ENCODE peak calls at places on chromosomes 2 and 18, in seven cellular contexts. H is OCI-LY7; L is mammary epithelial cell; N is naive thymus-derived CD4-positive, alpha-beta T cell; Z is A549; S is cardiac muscle cell; E is GM23338. R is an unnamed sample. For H3K4me1, the result is how much of the 10 kb centered on the place peaks cover.

GRCh38 chr2:15941970-15942710 is 1.8 kb downstream of the MYCN start:
- DNase-seq in H (no peak), L (peak), N (no peak), Z (no peak), S (no peak), E (peak), R (no peak)

GRCh38 chr18:31581498-31582197 is 10.0 kb upstream of the TTR start:
- DNase-seq in H (no peak), L (peak), N (no peak), Z (no peak), S (peak), E (no peak), R (no peak)

GRCh38 chr2:3770724-3771415 is 67.5 kb downstream of the DCDC2C start:
- DNase-seq in H (no peak), L (no peak), N (no peak), Z (no peak), S (no peak), E (no peak), R (no peak)

GRCh38 chr18:4842287-4842686 is 354.8 kb downstream of the AKAIN1 start:
- DNase-seq in H (no peak), L (peak), N (no peak), Z (no peak), S (no peak), E (no peak), R (no peak)

GRCh38 chr18:29147944-29148343 is 971.0 kb upstream of the CDH2 start:
- DNase-seq in H (no peak), L (peak), N (no peak), Z (peak), S (peak), E (peak), R (no peak)

GRCh38 chr18:24535831-24536230 is 75.4 kb downstream of the HRH4 start:
- DNase-seq in H (no peak), L (no peak), N (no peak), Z (no peak), S (no peak), E (no peak), R (peak)

GRCh38 chr18:59303656-59304055 is 14.8 kb downstream of the CPLX4 start:
- DNase-seq in H (no peak), L (no peak), N (no peak), Z (no peak), S (no peak), E (no peak), R (no peak)

GRCh38 chr2:216829533-216829932 is 30.3 kb downstream of the TNP1 start:
- DNase-seq in H (no peak), L (peak), N (no peak), Z (no peak), S (peak), E (no peak), R (peak)

GRCh38 chr2:138897274-138897673 is 117.1 kb upstream of the NXPH2 start:
- DNase-seq in H (no peak), L (no peak), N (no peak), Z (no peak), S (no peak), E (no peak), R (no peak)

GRCh38 chr2:216992056-216992455 is 132.2 kb upstream of the TNP1 start:
- DNase-seq in H (no peak), L (no peak), N (no peak), Z (no peak), S (peak), E (no peak), R (no peak)

GRCh38 chr2:69017080-69017479 is 4.1 kb downstream of the ANTXR1 start:
- DNase-seq in H (no peak), L (no peak), N (no peak), Z (peak), S (peak), E (no peak), R (no peak)

GRCh38 chr2:44801676-44802408 is 139.7 kb upstream of the SIX3 start:
- DNase-seq in H (no peak), L (no peak), N (no peak), Z (no peak), S (peak), E (peak), R (no peak)

GRCh38 chr18:41761329-41762028 is 193.6 kb upstream of the PIK3C3 start:
- DNase-seq in H (no peak), L (peak), N (no peak), Z (peak), S (peak), E (no peak), R (no peak)

GRCh38 chr2:224360801-224361251 is 41.1 kb downstream of the FAM124B start:
- DNase-seq in H (no peak), L (peak), N (no peak), Z (no peak), S (no peak), E (no peak), R (no peak)

GRCh38 chr2:104844813-104845551 is 8.9 kb upstream of the POU3F3 start:
- DNase-seq in H (no peak), L (no peak), N (no peak), Z (no peak), S (no peak), E (peak), R (no peak)

GRCh38 chr2:12318427-12319057 is 398.2 kb upstream of the TRIB2 start:
- DNase-seq in H (no peak), L (peak), N (no peak), Z (no peak), S (no peak), E (no peak), R (peak)

GRCh38 chr2:215354771-215355695 is 43.2 kb downstream of the ATIC start:
- DNase-seq in H (no peak), L (peak), N (no peak), Z (no peak), S (peak), E (no peak), R (no peak)

GRCh38 chr2:46010925-46011490 is 286.2 kb upstream of the EPAS1 start:
- DNase-seq in H (peak), L (peak), N (peak), Z (peak), S (peak), E (peak), R (peak)

GRCh38 chr2:239337877-239338484 is 62.8 kb downstream of the HDAC4 start:
- DNase-seq in H (no peak), L (no peak), N (no peak), Z (no peak), S (no peak), E (peak), R (peak)

GRCh38 chr2:173288561-173288960 is 66.1 kb upstream of the CDCA7 start:
- DNase-seq in H (no peak), L (peak), N (no peak), Z (peak), S (peak), E (no peak), R (no peak)

GRCh38 chr2:120064664-120065063 is 51.8 kb downstream of the EPB41L5 start:
- DNase-seq in H (no peak), L (no peak), N (no peak), Z (no peak), S (no peak), E (no peak), R (no peak)

GRCh38 chr2:173983414-173983871 is 18.3 kb upstream of the SP3 start:
- DNase-seq in H (no peak), L (no peak), N (no peak), Z (no peak), S (peak), E (no peak), R (no peak)

GRCh38 chr18:13257361-13257980 is 38.9 kb downstream of the LDLRAD4 start:
- DNase-seq in H (no peak), L (no peak), N (no peak), Z (no peak), S (no peak), E (no peak), R (no peak)

GRCh38 chr2:236830931-236831330 is 254.8 kb upstream of the COPS8 start:
- DNase-seq in H (no peak), L (no peak), N (no peak), Z (no peak), S (no peak), E (no peak), R (no peak)

GRCh38 chr2:97699765-97700444 is 13.5 kb upstream of the ZAP70 start:
- DNase-seq in H (peak), L (peak), N (peak), Z (peak), S (peak), E (peak), R (peak)

GRCh38 chr2:166184789-166185188 is 57.0 kb upstream of the SCN1A start:
- DNase-seq in H (no peak), L (peak), N (no peak), Z (no peak), S (no peak), E (peak), R (no peak)

GRCh38 chr2:30332791-30333453 is 101.6 kb downstream of the LBH start:
- DNase-seq in H (no peak), L (no peak), N (no peak), Z (no peak), S (no peak), E (no peak), R (peak)
- H3K4me1 ChIP-seq in H (under half), L (under half), N (half or more), Z (under half), S (under half), E (under half), R (under half)

GRCh38 chr18:8735274-8735673 is 29.9 kb downstream of the MTCL1 start:
- DNase-seq in H (no peak), L (no peak), N (no peak), Z (no peak), S (no peak), E (peak), R (no peak)

GRCh38 chr18:8732442-8733360 is 27.3 kb downstream of the MTCL1 start:
- DNase-seq in H (no peak), L (no peak), N (no peak), Z (peak), S (no peak), E (peak), R (no peak)

GRCh38 chr18:8730080-8730827 is 24.9 kb downstream of the MTCL1 start:
- DNase-seq in H (no peak), L (no peak), N (no peak), Z (peak), S (peak), E (no peak), R (peak)

GRCh38 chr18:8734496-8734895 is 29.1 kb downstream of the MTCL1 start:
- DNase-seq in H (no peak), L (no peak), N (no peak), Z (no peak), S (no peak), E (no peak), R (no peak)
- H3K4me1 ChIP-seq in H (under half), L (under half), N (under half), Z (half or more), S (under half), E (under half), R (under half)

DNA sequence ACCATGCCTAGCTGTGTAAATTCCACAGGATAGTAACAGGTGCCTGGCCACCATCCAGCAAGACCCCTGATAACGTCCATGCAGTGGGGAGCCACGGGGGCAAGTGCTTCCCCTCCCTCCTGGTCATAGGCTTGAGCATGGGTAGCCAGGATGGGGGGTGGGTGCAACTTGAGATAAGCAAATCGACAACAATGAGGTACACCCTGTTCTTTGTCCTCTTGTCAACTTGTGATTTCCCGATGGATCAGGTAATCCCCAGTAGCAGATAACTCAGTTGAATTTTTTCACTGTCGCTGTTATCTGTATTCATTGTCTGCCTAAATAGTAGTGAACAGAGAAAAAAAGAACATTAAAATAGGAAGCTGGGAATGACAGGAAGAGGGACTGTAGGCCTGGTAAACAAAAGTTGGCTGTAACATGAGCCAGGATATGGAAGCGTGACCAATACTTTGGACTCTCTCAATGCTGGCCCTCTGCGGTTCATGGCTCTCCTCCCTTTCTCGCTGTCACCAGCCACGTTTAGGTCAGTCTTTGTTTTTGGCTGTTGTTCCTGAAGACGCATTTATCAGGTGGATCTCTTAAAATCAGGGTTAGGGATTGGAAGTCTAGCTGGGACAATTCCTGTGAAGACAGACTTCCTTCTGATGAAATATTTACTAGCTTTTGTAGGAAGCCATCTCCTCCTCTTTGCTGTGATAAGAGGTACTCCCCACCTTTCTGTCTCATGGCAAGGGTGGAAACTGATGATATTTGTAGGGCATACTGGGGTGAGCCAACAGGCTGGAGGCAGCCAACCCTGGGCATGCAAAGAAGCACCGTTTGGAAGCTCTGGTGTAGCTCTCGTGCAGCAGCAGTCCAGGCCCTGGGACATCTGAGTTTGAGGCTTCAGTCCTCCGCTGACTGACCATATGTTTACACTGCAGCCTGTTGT is 42.4 kb downstream of the TCF7L1 start:
- DNase-seq in H (no peak), L (no peak), N (no peak), Z (no peak), S (peak), E (no peak), R (peak)
- H3K4me1 ChIP-seq in H (under half), L (under half), N (under half), Z (under half), S (under half), E (half or more), R (under half)

GRCh38 chr2:111119004-111119846 is 1.5 kb upstream of the BCL2L11 start:
- DNase-seq in H (peak), L (no peak), N (peak), Z (no peak), S (no peak), E (peak), R (peak)
- H3K4me1 ChIP-seq in H (under half), L (under half), N (under half), Z (under half), S (under half), E (under half), R (under half)

GRCh38 chr2:241312082-241312481 is 3.4 kb downstream of the HDLBP start:
- DNase-seq in H (no peak), L (peak), N (no peak), Z (no peak), S (peak), E (no peak), R (no peak)
- H3K4me1 ChIP-seq in H (half or more), L (under half), N (under half), Z (under half), S (under half), E (under half), R (under half)

DNA sequence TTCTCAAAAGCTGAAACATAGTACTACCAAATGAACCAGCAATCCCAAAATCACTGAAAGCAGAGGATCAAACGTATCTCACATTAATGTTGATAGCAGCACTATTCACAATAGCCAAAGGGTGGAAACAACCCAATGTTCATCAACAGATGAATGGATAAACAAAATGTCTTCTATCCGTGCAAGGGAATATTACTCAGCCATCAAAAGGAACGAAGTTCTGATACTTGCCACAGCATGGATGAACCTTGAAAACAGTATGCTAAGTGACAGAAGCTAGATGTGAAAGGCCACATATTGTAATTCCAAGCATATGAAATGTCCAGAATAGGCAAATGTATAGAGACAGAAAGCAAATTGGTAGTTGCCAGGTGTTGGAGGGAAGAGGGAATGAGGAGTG is 57.0 kb upstream of the CHMP1B start:
- DNase-seq in H (no peak), L (no peak), N (no peak), Z (no peak), S (no peak), E (no peak), R (no peak)
- H3K4me1 ChIP-seq in H (under half), L (under half), N (under half), Z (under half), S (under half), E (under half), R (under half)

GRCh38 chr2:63844616-63845015 is 2.9 kb downstream of the UGP2 start:
- DNase-seq in H (no peak), L (no peak), N (no peak), Z (no peak), S (no peak), E (no peak), R (no peak)
- H3K4me1 ChIP-seq in H (under half), L (under half), N (under half), Z (under half), S (under half), E (under half), R (under half)

GRCh38 chr2:218026244-218026643 is 23.4 kb upstream of the TNS1 start:
- DNase-seq in H (no peak), L (no peak), N (no peak), Z (no peak), S (no peak), E (no peak), R (no peak)

GRCh38 chr2:218023636-218024035 is 20.8 kb upstream of the TNS1 start:
- DNase-seq in H (no peak), L (no peak), N (no peak), Z (no peak), S (no peak), E (no peak), R (no peak)

GRCh38 chr2:218022851-218023530 is 20.2 kb upstream of the TNS1 start:
- DNase-seq in H (no peak), L (no peak), N (no peak), Z (no peak), S (no peak), E (no peak), R (no peak)

GRCh38 chr2:218024336-218024735 is 21.5 kb upstream of the TNS1 start:
- DNase-seq in H (no peak), L (no peak), N (no peak), Z (no peak), S (no peak), E (no peak), R (no peak)

GRCh38 chr2:218024871-218025270 is 22.1 kb upstream of the TNS1 start:
- DNase-seq in H (no peak), L (no peak), N (no peak), Z (no peak), S (no peak), E (no peak), R (no peak)
- H3K4me1 ChIP-seq in H (under half), L (under half), N (under half), Z (under half), S (under half), E (under half), R (under half)

GRCh38 chr2:207892676-207893402 is 123.1 kb upstream of the FZD5 start:
- DNase-seq in H (no peak), L (no peak), N (no peak), Z (no peak), S (peak), E (no peak), R (no peak)

GRCh38 chr2:207887570-207887969 is 117.9 kb upstream of the FZD5 start:
- DNase-seq in H (no peak), L (no peak), N (no peak), Z (no peak), S (no peak), E (no peak), R (no peak)

GRCh38 chr2:207895236-207895860 is 125.6 kb upstream of the FZD5 start:
- DNase-seq in H (no peak), L (no peak), N (no peak), Z (no peak), S (no peak), E (no peak), R (peak)

GRCh38 chr2:207896525-207897295 is 127.0 kb upstream of the FZD5 start:
- DNase-seq in H (no peak), L (no peak), N (no peak), Z (peak), S (no peak), E (peak), R (no peak)

GRCh38 chr2:207891222-207891844 is 121.6 kb upstream of the FZD5 start:
- DNase-seq in H (no peak), L (no peak), N (no peak), Z (no peak), S (no peak), E (no peak), R (no peak)
- H3K4me1 ChIP-seq in H (under half), L (under half), N (under half), Z (under half), S (under half), E (under half), R (under half)

DNA sequence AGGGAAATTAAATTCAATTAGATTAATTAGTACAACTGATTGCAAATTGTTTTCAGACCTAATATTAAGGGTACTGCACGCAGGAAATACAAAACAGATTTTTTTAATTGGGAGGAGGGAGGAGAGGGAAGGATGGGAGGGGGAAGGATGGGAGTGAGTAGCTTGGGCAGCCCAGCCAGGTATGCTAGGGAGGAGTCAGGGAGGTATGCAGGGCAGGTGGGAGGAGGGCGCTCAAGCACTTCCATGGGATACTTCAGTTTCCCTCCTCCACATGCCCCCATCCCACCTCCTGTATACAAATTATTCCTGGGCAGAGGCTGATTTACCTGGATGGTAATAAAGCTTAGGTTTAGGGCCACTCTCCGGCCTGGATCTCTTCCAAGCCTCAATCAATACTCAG is 76.6 kb upstream of the CAPN13 start:
- DNase-seq in H (no peak), L (no peak), N (no peak), Z (no peak), S (no peak), E (peak), R (no peak)
- H3K4me1 ChIP-seq in H (under half), L (under half), N (under half), Z (under half), S (under half), E (under half), R (under half)